ENCODE peak calls at places on chromosomes 2 and 18, in eight cellular contexts. X is progenitor cell of endocrine pancreas, D is retinal pigment epithelial cell, Z is epithelial cell of proximal tubule, Q is tibial artery, M is cardiac fibroblast, V is neural progenitor cell, W is Caco-2. E is an unnamed sample.

GRCh38 chr2:120775801-120776589 is 40.3 kb downstream of the GLI2 start:
- DNase-seq in Z (no peak), V (no peak), W (no peak), M (no peak), D (no peak), X (no peak), Q (no peak), E (no peak)

GRCh38 chr2:44949329-44950151 is 8.0 kb downstream of the SIX3 start:
- DNase-seq in M (peak), V (peak), X (no peak), Q (no peak), W (no peak), D (peak), Z (no peak), E (peak)

GRCh38 chr2:88601302-88601701 is 26.0 kb downstream of the EIF2AK3 start:
- DNase-seq in W (no peak), Q (no peak), X (no peak), Z (no peak), M (peak), V (no peak), D (no peak), E (no peak)

GRCh38 chr2:23519334-23519651 is 134.3 kb downstream of the KLHL29 start:
- DNase-seq in X (no peak), Q (no peak), Z (no peak), V (no peak), W (no peak), D (no peak), M (no peak), E (no peak)

GRCh38 chr18:53534695-53535094 is 689.8 kb downstream of the MBD2 start:
- DNase-seq in Q (peak), W (no peak), V (no peak), D (no peak), X (no peak), M (peak), Z (no peak), E (no peak)

GRCh38 chr2:174009488-174010223 is 44.5 kb upstream of the SP3 start:
- DNase-seq in M (peak), D (no peak), W (no peak), X (no peak), Z (no peak), Q (no peak), V (no peak), E (no peak)

GRCh38 chr2:134360750-134361487 is 107.0 kb downstream of the MGAT5 start:
- DNase-seq in D (no peak), Q (no peak), Z (no peak), X (no peak), W (no peak), V (no peak), M (peak), E (no peak)

GRCh38 chr18:49139726-49140125 is 189.0 kb upstream of the SMAD7 start:
- DNase-seq in M (no peak), W (no peak), Z (no peak), V (peak), Q (no peak), X (no peak), D (no peak), E (no peak)

GRCh38 chr2:217801115-217801531 is 201.7 kb downstream of the TNS1 start:
- DNase-seq in X (no peak), Z (no peak), M (no peak), Q (peak), V (peak), D (no peak), W (no peak), E (peak)

GRCh38 chr2:137435176-137435575 is 529.1 kb upstream of the HNMT start:
- DNase-seq in Q (no peak), W (no peak), Z (no peak), V (no peak), M (peak), X (no peak), D (peak), E (no peak)

GRCh38 chr2:106878206-106878605 is 7.8 kb downstream of the ST6GAL2 start:
- DNase-seq in Q (no peak), V (no peak), M (no peak), D (no peak), X (no peak), W (no peak), Z (no peak), E (no peak)

GRCh38 chr2:157320409-157320808 is 5.2 kb downstream of the ERMN start:
- DNase-seq in X (no peak), Q (no peak), Z (no peak), W (no peak), V (no peak), M (no peak), D (no peak), E (no peak)

DNA sequence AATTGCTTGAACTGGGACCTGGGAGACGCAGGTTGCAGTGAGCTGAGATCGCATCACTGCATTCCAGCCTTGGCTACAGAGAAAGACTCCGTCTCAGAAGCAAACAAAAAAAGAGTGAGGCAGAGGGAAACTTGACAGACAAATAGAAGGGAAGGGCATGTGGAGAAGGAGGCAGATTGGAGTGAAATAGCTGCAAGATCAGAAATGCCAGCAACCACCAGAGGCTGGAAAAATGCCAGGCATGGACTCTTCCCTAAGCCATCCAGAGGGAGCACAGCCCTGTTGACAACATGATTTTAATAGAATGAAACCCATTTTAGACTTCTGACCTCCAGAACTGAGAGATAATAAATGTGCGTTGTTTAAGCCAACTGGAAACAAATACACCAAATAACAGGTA is 447.2 kb upstream of the SPHKAP start:
- DNase-seq in X (no peak), M (peak), V (no peak), Z (no peak), D (no peak), Q (no peak), W (no peak), E (no peak)
- TF ChIP-seq CTCF in X (no peak), M (no peak), V (no peak), Z (no peak), D (no peak), Q (no peak), W (no peak), E (no peak)

GRCh38 chr2:59752512-59752911 is 800.9 kb downstream of the BCL11A start:
- DNase-seq in W (no peak), V (no peak), M (no peak), Z (no peak), X (no peak), Q (no peak), D (no peak), E (no peak)

GRCh38 chr2:59756145-59756544 is 797.3 kb downstream of the BCL11A start:
- DNase-seq in D (no peak), V (no peak), X (no peak), Q (no peak), Z (no peak), M (no peak), W (no peak), E (no peak)

DNA sequence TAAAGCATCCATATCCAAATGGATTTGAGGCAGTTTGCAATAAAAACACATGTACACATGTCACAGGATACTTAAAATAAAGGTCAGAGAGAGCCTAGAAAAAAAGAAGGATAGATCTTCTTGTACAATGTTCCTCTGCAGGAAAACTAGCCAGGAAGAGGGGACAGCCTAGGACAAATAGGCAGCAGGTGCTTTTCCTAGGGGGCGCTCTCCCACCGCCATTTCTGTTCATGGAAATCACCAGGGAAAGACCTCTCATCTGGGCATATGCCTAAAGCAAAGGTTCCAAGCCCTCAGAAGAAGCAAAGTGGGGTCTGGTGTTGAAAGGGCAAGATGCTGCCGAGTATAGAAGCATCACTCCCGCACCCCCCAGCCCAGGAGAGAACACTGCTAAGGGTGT is 799.1 kb downstream of the BCL11A start:
- DNase-seq in D (no peak), X (no peak), M (no peak), V (peak), Q (no peak), Z (no peak), W (peak), E (peak)
- TF ChIP-seq CTCF in D (no peak), X (peak), M (no peak), V (peak), Q (no peak), Z (peak), W (peak), E (no peak)

DNA sequence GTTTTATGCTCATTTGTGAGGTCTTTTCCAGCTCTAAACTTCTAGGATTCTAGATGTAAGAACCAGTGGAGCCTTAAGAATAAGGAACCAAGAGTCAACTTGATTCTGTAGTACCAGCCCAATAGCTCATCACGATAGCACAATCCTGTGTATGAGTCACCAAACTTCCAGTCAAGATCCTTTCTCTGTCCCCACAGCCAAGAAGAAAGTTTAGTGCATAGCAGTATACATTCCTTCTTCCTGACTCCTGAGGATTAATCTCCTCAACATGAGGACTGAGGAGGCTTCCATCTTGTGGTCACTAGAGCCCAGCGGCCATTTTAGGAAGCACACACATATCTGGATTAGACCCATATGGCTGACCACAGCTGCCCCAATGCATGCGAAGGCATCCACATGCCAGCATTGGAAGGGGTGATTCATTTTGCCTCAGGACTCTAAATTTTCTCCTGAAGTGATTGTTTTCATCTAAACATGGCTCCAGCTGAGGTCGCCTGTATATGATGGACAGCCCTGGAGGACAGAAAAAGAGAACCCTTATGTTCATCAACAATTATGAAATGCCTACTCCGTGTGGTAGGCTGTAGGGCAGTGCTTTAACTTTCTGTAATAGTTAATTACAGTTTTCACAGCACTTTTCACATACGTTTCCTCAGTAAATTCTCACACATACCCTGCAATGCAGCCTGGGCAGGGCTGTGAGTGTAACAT is 53.5 kb downstream of the RASGRP3 start:
- DNase-seq in W (no peak), X (no peak), Q (no peak), M (peak), D (peak), V (no peak), Z (peak), E (no peak)
- TF ChIP-seq CTCF in W (no peak), X (no peak), Q (no peak), M (peak), D (no peak), V (no peak), Z (no peak), E (no peak)

DNA sequence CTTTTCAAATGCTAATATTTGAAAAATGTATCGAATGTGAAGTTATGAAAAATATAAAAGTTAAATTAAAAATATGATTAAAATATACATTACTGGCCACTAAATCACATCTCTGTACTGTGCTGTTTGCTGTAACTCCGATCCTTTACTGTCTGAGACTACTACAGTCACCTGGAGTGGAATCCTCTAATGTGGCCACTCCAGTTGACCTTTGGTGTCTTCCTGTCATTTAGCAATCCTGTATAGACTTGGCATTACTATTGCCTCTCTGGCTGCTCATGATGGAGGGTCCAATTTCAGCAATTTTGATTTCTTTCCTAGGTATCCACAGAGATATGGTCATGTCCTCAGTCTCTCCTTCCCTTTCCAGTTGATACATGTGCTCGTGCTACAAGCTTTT is 560.0 kb downstream of the CCDC85A start:
- DNase-seq in D (no peak), V (no peak), Q (no peak), Z (no peak), X (no peak), W (no peak), M (no peak), E (no peak)
- TF ChIP-seq CTCF in D (no peak), V (no peak), Q (no peak), Z (no peak), X (no peak), W (no peak), M (no peak), E (no peak)

DNA sequence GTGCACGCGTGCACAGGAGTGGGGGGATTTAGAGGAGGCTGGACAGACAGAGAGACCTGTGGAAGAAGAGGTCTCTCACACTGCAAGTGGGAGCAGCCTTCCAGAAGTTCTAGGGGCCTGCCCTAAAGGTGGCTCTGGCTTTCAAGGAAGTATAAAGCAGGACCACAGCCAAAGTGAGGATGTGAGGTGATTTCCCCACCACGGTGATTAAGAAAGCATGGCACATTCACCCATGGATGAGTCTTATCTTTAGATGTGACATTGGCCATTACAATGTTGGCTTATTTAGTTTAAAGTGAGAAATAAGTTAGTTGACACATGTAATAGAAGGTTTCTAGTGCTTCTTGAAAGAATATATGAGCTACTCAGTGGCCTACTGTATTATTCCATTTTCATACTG is 690.6 kb downstream of the RNF144A start:
- DNase-seq in M (no peak), Z (no peak), Q (no peak), D (no peak), X (no peak), W (no peak), V (no peak), E (no peak)
- TF ChIP-seq CTCF in M (no peak), Z (no peak), Q (no peak), D (no peak), X (no peak), W (no peak), V (no peak), E (no peak)

E was measured in nephron progenitor cell.